ENCODE peak calls at places on chromosomes 12 and 14, in eight cellular contexts. U is lower lobe of right lung; D is CD8-positive, alpha-beta T cell; T is neural progenitor cell; X is transverse colon; J is lung; N is CD4-positive, CD25-positive, alpha-beta regulatory T cell; F is tibial nerve. B is an unnamed sample. For H3K4me1, the result is how much of the 10 kb centered on the place peaks cover.

GRCh38 chr14:86935241-86935640 is 1057.7 kb downstream of the GALC start:
- DNase-seq in U (no peak), D (no peak), T (no peak), X (no peak), J (no peak), N (no peak), F (no peak), B (peak)

GRCh38 chr12:97148941-97149559 is 242.0 kb downstream of the NEDD1 start:
- DNase-seq in U (peak), D (peak), T (peak), X (peak), J (peak), N (no peak), F (peak), B (peak)

GRCh38 chr14:25042362-25043299 is 7.3 kb downstream of the STXBP6 start:
- DNase-seq in U (no peak), D (no peak), T (peak), X (peak), J (no peak), N (no peak), F (no peak), B (peak)

GRCh38 chr14:36820901-36821300 is 159.2 kb downstream of the PAX9 start:
- DNase-seq in U (no peak), D (no peak), T (no peak), X (no peak), J (no peak), N (no peak), F (no peak), B (no peak)

GRCh38 chr14:53295985-53296582 is 143.0 kb upstream of the DDHD1 start:
- DNase-seq in U (no peak), D (peak), T (peak), X (no peak), J (no peak), N (no peak), F (no peak), B (peak)

GRCh38 chr12:68259318-68259940 is 6.0 kb upstream of the IL22 start:
- DNase-seq in U (no peak), D (no peak), T (no peak), X (no peak), J (no peak), N (no peak), F (no peak), B (no peak)

GRCh38 chr14:102777711-102778615 is 714 bp downstream of the TRAF3 start:
- DNase-seq in U (peak), D (peak), T (peak), X (peak), J (no peak), N (no peak), F (no peak), B (no peak)

GRCh38 chr12:63857771-63858670 is 13.5 kb downstream of the SRGAP1 start:
- DNase-seq in U (no peak), D (no peak), T (no peak), X (no peak), J (no peak), N (no peak), F (no peak), B (no peak)

GRCh38 chr12:71216725-71217579 is 59.2 kb upstream of the TSPAN8 start:
- DNase-seq in U (no peak), D (no peak), T (peak), X (peak), J (no peak), N (no peak), F (no peak), B (peak)

GRCh38 chr14:90758959-90759358 is 57.3 kb downstream of the TTC7B start:
- DNase-seq in U (peak), D (peak), T (no peak), X (peak), J (no peak), N (no peak), F (peak), B (peak)

GRCh38 chr14:68390731-68391130 is 402.1 kb downstream of the ZFP36L1 start:
- DNase-seq in U (no peak), D (no peak), T (no peak), X (no peak), J (no peak), N (no peak), F (no peak), B (no peak)

GRCh38 chr12:130281157-130281799 is 56.4 kb upstream of the PIWIL1 start:
- DNase-seq in U (no peak), D (peak), T (peak), X (peak), J (no peak), N (peak), F (no peak), B (peak)

GRCh38 chr14:89367449-89368120 is 49.4 kb downstream of the FOXN3 start:
- DNase-seq in U (no peak), D (no peak), T (no peak), X (no peak), J (no peak), N (no peak), F (no peak), B (no peak)
- H3K4me1 ChIP-seq in U (half or more), D (under half), T (under half), X (half or more), J (under half), N (under half), F (under half), B (under half)

DNA sequence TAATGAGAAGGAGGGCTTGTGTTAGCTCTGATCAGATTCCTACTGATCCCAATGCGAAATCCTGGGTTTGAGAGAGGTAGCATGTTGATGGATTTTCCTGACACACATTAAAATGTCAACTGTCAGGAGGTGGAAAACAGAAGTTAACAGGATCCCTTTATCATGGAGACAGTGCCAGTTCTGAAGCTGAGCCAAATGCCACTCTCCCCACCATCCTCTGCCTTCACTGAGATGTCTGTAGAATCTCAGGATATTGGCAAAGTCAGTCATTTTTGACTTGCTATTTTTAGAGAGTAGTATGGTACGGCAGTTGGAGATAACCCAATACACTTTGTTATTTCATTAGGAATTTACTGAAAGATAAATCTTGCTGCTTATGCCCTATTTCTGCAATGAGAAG is 1816.2 kb upstream of the FLRT2 start:
- DNase-seq in U (no peak), D (no peak), T (no peak), X (no peak), J (no peak), N (no peak), F (no peak), B (no peak)
- H3K4me1 ChIP-seq in U (under half), D (under half), T (under half), X (under half), J (under half), N (under half), F (under half), B (under half)

GRCh38 chr12:120207227-120207626 is 6.3 kb upstream of the RPLP0 start:
- DNase-seq in U (no peak), D (no peak), T (no peak), X (no peak), J (no peak), N (no peak), F (no peak), B (no peak)

GRCh38 chr12:120211243-120211903 is 10.5 kb upstream of the RPLP0 start:
- DNase-seq in U (no peak), D (no peak), T (no peak), X (peak), J (no peak), N (no peak), F (no peak), B (no peak)

GRCh38 chr12:120204171-120204570 is 3.3 kb upstream of the RPLP0 start:
- DNase-seq in U (no peak), D (no peak), T (no peak), X (no peak), J (no peak), N (no peak), F (no peak), B (peak)

GRCh38 chr12:120209851-120210250 is 8.9 kb upstream of the RPLP0 start:
- DNase-seq in U (no peak), D (no peak), T (no peak), X (no peak), J (no peak), N (no peak), F (no peak), B (no peak)

GRCh38 chr12:120206228-120206627 is 5.3 kb upstream of the RPLP0 start:
- DNase-seq in U (no peak), D (no peak), T (no peak), X (no peak), J (no peak), N (no peak), F (no peak), B (no peak)
- H3K4me1 ChIP-seq in U (under half), D (under half), T (under half), X (under half), J (under half), N (under half), F (under half), B (under half)

GRCh38 chr14:104726600-104727451 is 2.8 kb downstream of the ADSS1 start:
- DNase-seq in U (no peak), D (no peak), T (no peak), X (no peak), J (no peak), N (no peak), F (no peak), B (no peak)

GRCh38 chr14:104723651-104724406 is at the start of gene ADSS1:
- DNase-seq in U (peak), D (peak), T (peak), X (peak), J (peak), N (peak), F (peak), B (no peak)

GRCh38 chr14:104724981-104725771 is 1.1 kb downstream of the ADSS1 start:
- DNase-seq in U (no peak), D (no peak), T (peak), X (peak), J (no peak), N (no peak), F (no peak), B (peak)

GRCh38 chr14:104724407-104724980 is 465 bp downstream of the ADSS1 start:
- DNase-seq in U (peak), D (peak), T (no peak), X (peak), J (peak), N (peak), F (no peak), B (no peak)

DNA sequence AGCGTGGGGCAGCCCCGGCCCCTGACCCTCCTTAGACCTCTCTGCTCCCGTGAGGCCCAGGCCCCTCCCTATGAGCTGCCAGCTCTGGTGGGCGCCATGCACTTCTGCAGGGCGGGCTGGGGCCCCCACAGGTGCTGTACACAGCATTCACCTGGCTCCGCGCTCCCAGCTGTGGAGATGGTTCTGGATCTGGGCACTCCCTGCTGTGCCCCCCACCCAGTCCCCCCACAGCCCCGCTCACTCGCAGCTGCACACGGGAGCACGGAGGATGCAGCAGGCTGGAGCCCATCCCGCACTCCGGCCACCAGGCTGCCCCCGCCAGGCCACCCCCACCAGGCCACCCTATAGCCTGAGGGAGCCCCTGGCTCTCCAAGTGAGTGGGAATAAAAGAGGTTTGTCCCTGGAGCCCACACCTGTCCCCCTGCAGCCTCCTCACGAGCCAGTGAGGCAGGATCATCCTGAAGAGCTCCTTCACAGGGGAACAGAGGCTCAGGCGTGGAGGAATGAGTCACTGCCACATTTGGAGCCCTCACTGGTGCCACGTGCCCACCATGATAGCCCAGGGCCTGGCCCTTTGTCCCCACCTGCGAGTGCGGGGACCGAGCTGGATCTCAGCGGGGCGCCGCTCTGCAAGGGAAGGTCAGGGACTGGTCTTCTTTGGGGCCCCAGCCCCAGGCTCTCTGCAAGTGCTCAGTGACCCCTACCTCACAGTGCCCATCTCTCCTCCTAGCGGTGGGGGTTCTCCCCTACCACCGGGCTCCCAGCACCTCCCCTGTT is 1.9 kb downstream of the ADSS1 start:
- DNase-seq in U (no peak), D (no peak), T (no peak), X (no peak), J (no peak), N (no peak), F (no peak), B (no peak)
- H3K4me1 ChIP-seq in U (under half), D (under half), T (under half), X (under half), J (under half), N (under half), F (under half), B (under half)

DNA sequence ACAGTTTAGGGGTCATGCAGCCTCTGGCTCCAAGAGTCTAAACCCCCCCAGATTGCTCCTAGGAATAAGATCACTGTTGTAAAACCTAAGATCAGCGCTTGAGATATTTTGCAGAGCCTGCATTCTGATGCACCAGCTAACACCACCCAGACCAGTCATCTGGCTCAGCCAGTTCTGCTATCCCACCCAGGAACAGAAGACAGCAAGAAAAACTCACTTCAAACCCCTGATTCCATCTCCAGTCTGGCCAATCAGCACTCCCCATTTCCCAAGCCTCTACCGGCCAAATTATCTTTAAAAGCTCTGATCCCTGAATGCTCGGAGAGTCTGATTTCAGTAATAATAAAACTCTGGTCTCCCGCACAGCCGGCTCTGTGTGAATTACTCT is 158.7 kb downstream of the ZNF664 start:
- DNase-seq in U (no peak), D (no peak), T (no peak), X (no peak), J (no peak), N (no peak), F (no peak), B (no peak)
- H3K4me1 ChIP-seq in U (under half), D (under half), T (under half), X (under half), J (under half), N (under half), F (under half), B (under half)

DNA sequence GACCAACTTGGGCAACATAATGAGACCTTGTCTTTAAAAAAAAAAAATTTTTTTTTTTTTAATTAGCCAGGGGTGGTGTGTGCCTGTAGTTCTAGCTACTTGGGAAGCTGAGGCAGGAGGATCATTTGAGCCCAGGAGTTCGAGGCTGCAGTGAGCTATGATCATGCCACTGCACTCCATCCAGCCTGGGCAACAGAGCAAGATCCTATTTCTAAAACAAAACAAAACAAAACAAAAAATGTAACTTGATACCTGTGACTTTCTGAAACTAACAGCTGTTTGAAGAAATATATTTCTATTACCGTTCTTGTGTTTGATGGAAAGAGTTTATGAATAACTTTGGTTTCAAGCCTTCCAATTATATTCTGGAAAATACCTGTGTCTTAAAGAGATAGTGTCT is 1.7 kb upstream of the ACACB start:
- DNase-seq in U (no peak), D (no peak), T (no peak), X (no peak), J (no peak), N (no peak), F (no peak), B (no peak)
- H3K4me1 ChIP-seq in U (half or more), D (under half), T (under half), X (half or more), J (under half), N (under half), F (half or more), B (under half)

DNA sequence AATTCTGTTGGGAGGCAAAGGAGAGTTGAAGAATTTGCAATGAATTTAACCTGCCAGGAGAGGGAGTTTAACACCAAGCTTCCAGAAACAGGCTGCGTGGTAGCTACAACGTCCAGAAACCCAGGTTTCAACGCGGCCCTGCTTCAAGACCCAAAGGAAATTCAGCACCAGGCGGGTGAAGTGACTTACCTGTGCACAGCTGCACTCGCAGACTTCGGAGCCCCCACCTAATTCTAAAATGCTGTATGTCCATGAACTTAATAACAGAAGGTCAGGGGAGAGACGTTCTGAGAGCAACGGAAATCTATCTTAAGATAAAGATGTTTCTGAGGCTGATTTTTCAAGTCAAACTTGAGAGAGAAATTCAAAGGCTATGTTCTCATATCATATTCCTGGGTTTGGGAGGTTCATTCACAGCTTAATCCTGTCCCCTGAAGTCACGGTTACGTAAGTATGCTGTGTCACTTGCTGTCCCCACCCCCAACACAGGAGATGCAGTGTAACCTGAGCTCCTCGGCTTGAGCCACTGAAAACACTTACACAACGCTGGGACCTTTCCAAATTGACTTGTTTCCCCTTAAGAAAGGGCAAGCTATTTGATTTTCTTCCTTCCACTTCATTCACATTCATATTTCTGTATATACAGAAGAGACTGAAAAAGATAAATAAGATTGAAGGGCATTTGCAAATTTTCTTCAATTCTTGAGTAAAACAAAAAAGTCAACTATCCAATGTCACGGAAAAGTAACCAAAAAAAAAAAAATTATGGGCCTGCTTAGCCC is 22.7 kb downstream of the CLIP1 start:
- DNase-seq in U (peak), D (peak), T (peak), X (peak), J (peak), N (peak), F (peak), B (peak)
- H3K4me1 ChIP-seq in U (under half), D (under half), T (under half), X (under half), J (under half), N (under half), F (under half), B (under half)

GRCh38 chr14:82510007-82510406 is 976.4 kb upstream of the SEL1L start:
- DNase-seq in U (no peak), D (no peak), T (no peak), X (no peak), J (no peak), N (no peak), F (no peak), B (no peak)
- H3K4me1 ChIP-seq in U (under half), D (under half), T (under half), X (under half), J (under half), N (under half), F (under half), B (under half)

GRCh38 chr14:64504310-64504896 is at the start of gene ZBTB1:
- DNase-seq in U (peak), D (peak), T (peak), X (peak), J (peak), N (peak), F (peak), B (peak)
- H3K4me1 ChIP-seq in U (half or more), D (half or more), T (under half), X (half or more), J (under half), N (half or more), F (half or more), B (under half)

DNA sequence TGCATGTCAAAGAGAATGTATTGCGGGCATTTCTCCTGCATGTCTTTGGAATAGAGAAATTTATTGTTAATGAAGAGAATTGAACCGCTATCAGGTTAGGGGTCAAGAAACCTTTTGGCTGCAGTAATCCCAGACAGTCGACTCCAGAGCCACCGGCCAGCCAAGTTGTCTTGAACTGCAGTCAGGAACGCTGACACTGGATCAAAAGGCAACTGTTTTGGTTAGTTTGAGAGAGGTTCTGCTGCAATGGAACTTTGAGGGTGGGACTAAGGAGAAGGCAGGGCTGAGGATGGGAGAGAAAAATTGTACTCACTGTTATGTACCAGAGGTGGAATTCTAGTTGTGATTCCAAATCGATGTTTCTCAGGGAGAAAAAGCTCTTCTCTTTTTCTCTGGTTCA is 28.2 kb downstream of the PPFIBP1 start:
- DNase-seq in U (no peak), D (no peak), T (no peak), X (no peak), J (no peak), N (no peak), F (no peak), B (no peak)
- H3K4me1 ChIP-seq in U (half or more), D (under half), T (under half), X (half or more), J (half or more), N (under half), F (under half), B (half or more)